ENCODE peak calls at places on chromosomes 3 and 15, in six cellular contexts. J is ELR; M is stimulated activated CD8-positive, alpha-beta memory T cell treated with anti-CD3 and anti-CD28 coated beads, Interleukin-12 subunit alpha, Interleukin-12 subunit beta, amount 100 ng/mL, for 1 hour; L is epithelial cell of proximal tubule; F is EH; O is naive thymus-derived CD8-positive, alpha-beta T cell. K is an unnamed sample.

GRCh38 chr15:49044761-49045571 is 1.3 kb downstream of the SECISBP2L start:
- DNase-seq in J (peak), F (no peak), M (no peak), O (no peak), L (no peak), K (no peak)

GRCh38 chr3:185362850-185363661 is at the start of gene MAP3K13:
- DNase-seq in M (no peak), F (peak), O (no peak), L (peak), J (peak), K (peak)

GRCh38 chr15:70535071-70535954 is 228.0 kb downstream of the UACA start:
- DNase-seq in O (peak), F (peak), J (peak), M (no peak), L (no peak), K (peak)

GRCh38 chr3:172194702-172195392 is 155.5 kb downstream of the FNDC3B start:
- DNase-seq in M (no peak), O (no peak), F (peak), L (no peak), J (no peak), K (no peak)

GRCh38 chr3:49665822-49666519 is 8.2 kb upstream of the APEH start:
- DNase-seq in F (no peak), L (no peak), J (no peak), M (no peak), O (no peak), K (no peak)

GRCh38 chr3:124826703-124827102 is 60.5 kb downstream of the ITGB5 start:
- DNase-seq in M (no peak), O (no peak), L (no peak), F (peak), J (peak), K (no peak)

GRCh38 chr3:56980798-56981390 is 79.6 kb upstream of the SPATA12 start:
- DNase-seq in M (peak), L (peak), O (no peak), J (peak), F (peak), K (no peak)

GRCh38 chr15:42275780-42276395 is 2.7 kb upstream of the TMEM87A start:
- DNase-seq in J (no peak), F (no peak), O (no peak), M (no peak), L (no peak), K (no peak)

GRCh38 chr3:160885791-160886286 is 129.8 kb downstream of the PPM1L start:
- DNase-seq in M (no peak), J (peak), F (peak), L (no peak), O (no peak), K (no peak)

GRCh38 chr3:147589016-147589415 is 179.9 kb downstream of the ZIC1 start:
- DNase-seq in L (no peak), O (no peak), M (no peak), J (peak), F (peak), K (no peak)